ENCODE peak calls at places on chromosomes 6 and 20, in four cellular contexts. O, N, F and E are unnamed samples.

GRCh38 chr20:36865076-36865860 is 10.7 kb upstream of the TLDC2 start:
- DNase-seq in O (no peak), N (no peak), F (no peak), E (no peak)

GRCh38 chr6:114020223-114020622 is 49.3 kb upstream of the HDAC2 start:
- DNase-seq in O (no peak), N (no peak), F (no peak), E (no peak)

GRCh38 chr6:69416739-69417138 is 380.1 kb downstream of the LMBRD1 start:
- DNase-seq in O (no peak), N (no peak), F (peak), E (no peak)

GRCh38 chr20:35049776-35050352 is 42.7 kb downstream of the TRPC4AP start:
- DNase-seq in O (peak), N (no peak), F (peak), E (no peak)

GRCh38 chr6:72941751-72942150 is 283.5 kb downstream of the KHDC1L start:
- DNase-seq in O (no peak), N (no peak), F (no peak), E (no peak)

GRCh38 chr6:159279790-159280277 is 110.6 kb downstream of the FNDC1 start:
- DNase-seq in O (peak), N (no peak), F (no peak), E (no peak)

GRCh38 chr6:87645080-87645479 is 55.1 kb downstream of the ORC3 start:
- DNase-seq in O (no peak), N (no peak), F (no peak), E (no peak)

GRCh38 chr20:31674895-31675827 is 37.4 kb downstream of the COX4I2 start:
- DNase-seq in O (peak), N (peak), F (peak), E (no peak)

GRCh38 chr20:10047427-10047826 is 12.6 kb downstream of the ANKEF1 start:
- DNase-seq in O (peak), N (no peak), F (no peak), E (no peak)

GRCh38 chr20:50085481-50086365 is 27.2 kb downstream of the UBE2V1 start:
- DNase-seq in O (peak), N (peak), F (peak), E (no peak)

GRCh38 chr6:146833157-146833556 is 234.4 kb downstream of the ADGB start:
- DNase-seq in O (no peak), N (no peak), F (no peak), E (no peak)

GRCh38 chr6:149862901-149863595 is 1.1 kb downstream of the LRP11 start:
- DNase-seq in O (peak), N (peak), F (no peak), E (no peak)

GRCh38 chr6:29524044-29524443 is 35.5 kb downstream of the UBD start:
- DNase-seq in O (no peak), N (no peak), F (no peak), E (no peak)

GRCh38 chr6:89268776-89269175 is 46.3 kb downstream of the GABRR2 start:
- DNase-seq in O (no peak), N (peak), F (peak), E (no peak)